ENCODE peak calls at places on chromosomes 11 and 22, in nine cellular contexts. W is endothelial cell of umbilical vein; T is body of pancreas; Q is esophagus squamous epithelium; U is fibroblast of pulmonary artery; R is fibroblast of mammary gland; V is foreskin fibroblast; H is CD8-positive, alpha-beta T cell; J is astrocyte of the spinal cord. L is an unnamed sample.

GRCh38 chr22:36136475-36136874 is 24.1 kb downstream of the APOL3 start:
- DNase-seq in W (no peak), T (no peak), Q (no peak), U (no peak), R (peak; percentile 79), V (peak; percentile 72), H (no peak), J (peak; percentile 25), L (no peak)

GRCh38 chr11:103806130-103806900 is 230.1 kb upstream of the DDI1 start:
- DNase-seq in W (peak; percentile 86), T (peak; percentile 24), Q (no peak), U (peak; percentile 92), R (peak; percentile 95), V (peak; percentile 85), H (no peak), J (peak; percentile 92), L (no peak)

GRCh38 chr11:77149716-77150392 is 21.8 kb downstream of the MYO7A start:
- DNase-seq in W (no peak), T (no peak), Q (no peak), U (no peak), R (no peak), V (no peak), H (no peak), J (no peak), L (no peak)

GRCh38 chr11:117220999-117221774 is 10.7 kb downstream of the PCSK7 start:
- DNase-seq in W (no peak), T (no peak), Q (no peak), U (peak; percentile 60), R (peak; percentile 26), V (peak; percentile 41), H (no peak), J (no peak), L (no peak)

GRCh38 chr11:12951376-12951775 is 57.7 kb upstream of the RASSF10 start:
- DNase-seq in W (no peak), T (no peak), Q (no peak), U (no peak), R (no peak), V (no peak), H (no peak), J (no peak), L (no peak)

GRCh38 chr11:101428918-101429317 is 154.9 kb downstream of the TRPC6 start:
- DNase-seq in W (no peak), T (no peak), Q (no peak), U (peak; percentile 39), R (peak; percentile 38), V (peak; percentile 48), H (no peak), J (no peak), L (no peak)

GRCh38 chr22:29205598-29206371 is at the start of gene EMID1:
- DNase-seq in W (peak; percentile 10), T (peak; percentile 75), Q (no peak), U (peak; percentile 16), R (peak; percentile 4), V (peak; percentile 50), H (no peak), J (no peak), L (no peak)

GRCh38 chr11:68043349-68044144 is 4.7 kb downstream of the TCIRG1 start:
- DNase-seq in W (no peak), T (peak; percentile 82), Q (no peak), U (peak; percentile 55), R (peak; percentile 88), V (peak; percentile 96), H (no peak), J (peak; percentile 63), L (no peak)

GRCh38 chr11:3803726-3804510 is 4.4 kb upstream of the PGAP2 start:
- DNase-seq in W (no peak), T (no peak), Q (no peak), U (no peak), R (peak; percentile 76), V (peak; percentile 82), H (no peak), J (no peak), L (no peak)

GRCh38 chr22:50444663-50445062 is 30.2 kb downstream of the SBF1 start:
- DNase-seq in W (peak; percentile 62), T (peak; percentile 59), Q (no peak), U (peak; percentile 67), R (peak; percentile 89), V (peak; percentile 93), H (no peak), J (peak; percentile 75), L (no peak)

GRCh38 chr11:109851780-109852390 is 241.3 kb upstream of the ZC3H12C start:
- DNase-seq in W (no peak), T (no peak), Q (no peak), U (peak; percentile 16), R (peak; percentile 36), V (no peak), H (no peak), J (peak; percentile 31), L (no peak)

GRCh38 chr11:2655834-2656622 is 43.8 kb downstream of the KCNQ1OT1 start:
- DNase-seq in W (no peak), T (peak; percentile 34), Q (no peak), U (no peak), R (peak; percentile 42), V (no peak), H (no peak), J (peak; percentile 38), L (no peak)

GRCh38 chr11:100639140-100639539 is 47.9 kb upstream of the ARHGAP42 start:
- DNase-seq in W (peak; percentile 71), T (peak; percentile 10), Q (no peak), U (peak; percentile 26), R (peak; percentile 29), V (peak; percentile 30), H (no peak), J (peak; percentile 69), L (no peak)

GRCh38 chr22:21698430-21699329 is 32.9 kb downstream of the PPIL2 start:
- DNase-seq in W (no peak), T (no peak), Q (no peak), U (peak; percentile 24), R (peak; percentile 7), V (peak; percentile 69), H (no peak), J (peak; percentile 33), L (no peak)

GRCh38 chr11:3087821-3088800 is 30.9 kb upstream of the CARS1 start:
- DNase-seq in W (no peak), T (no peak), Q (no peak), U (no peak), R (peak; percentile 32), V (peak; percentile 69), H (no peak), J (no peak), L (no peak)

GRCh38 chr11:1126491-1126926 is 31.2 kb upstream of the MUC5AC start:
- DNase-seq in W (no peak), T (no peak), Q (no peak), U (no peak), R (no peak), V (no peak), H (no peak), J (no peak), L (no peak)
- H3K4me3 ChIP-seq in W (no peak overlapping the region), T (no peak overlapping the region), Q (no peak overlapping the region), U (no peak overlapping the region), R (no peak overlapping the region), V (no peak overlapping the region), H (no peak overlapping the region), J (no peak overlapping the region), L (no peak overlapping the region)

GRCh38 chr22:19764636-19765476 is 4.3 kb downstream of the TBX1 start:
- DNase-seq in W (no peak), T (no peak), Q (no peak), U (no peak), R (no peak), V (no peak), H (no peak), J (no peak), L (no peak)
- H3K4me3 ChIP-seq in W (no peak overlapping the region), T (no peak overlapping the region), Q (no peak overlapping the region), U (no peak overlapping the region), R (no peak overlapping the region), V (no peak overlapping the region), H (no peak overlapping the region), J (no peak overlapping the region), L (no peak overlapping the region)

DNA sequence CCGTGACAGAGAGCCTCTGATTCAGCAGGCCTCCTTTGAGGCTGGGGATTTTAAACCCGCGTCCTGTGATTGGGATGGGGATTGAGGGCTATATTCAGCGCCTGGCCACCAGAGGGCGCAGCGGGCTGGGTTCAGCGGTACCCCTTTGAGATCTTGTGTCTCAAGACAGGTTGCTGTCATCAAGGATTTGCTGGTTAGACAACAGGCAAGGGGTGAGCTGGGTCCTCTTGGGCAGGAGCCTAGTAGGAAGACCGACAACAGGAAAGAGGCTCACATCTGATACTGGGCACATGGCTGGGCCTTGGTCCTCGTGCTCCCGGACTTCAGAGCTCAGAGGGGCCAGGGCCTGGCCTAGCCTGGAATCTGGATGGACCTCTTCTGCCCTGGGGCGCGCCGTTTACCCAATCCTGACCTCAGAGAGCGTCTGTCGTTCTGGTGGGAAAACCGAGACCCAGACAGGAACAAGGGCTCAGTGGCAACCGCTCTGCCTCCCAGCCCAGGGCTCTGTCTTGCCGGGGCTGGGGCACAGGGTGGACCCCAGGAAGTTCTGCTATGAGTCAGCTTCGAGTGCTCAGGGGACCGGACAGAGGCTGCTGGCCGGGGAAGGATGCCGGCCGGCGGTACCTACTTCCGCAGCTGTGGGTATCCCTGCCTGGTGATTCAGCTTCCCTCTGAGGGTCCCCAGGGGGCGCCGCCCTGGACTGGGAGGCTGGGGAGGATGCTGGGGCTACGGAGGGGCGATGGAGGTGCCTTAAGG is 926 bp upstream of the SLC35E4 start:
- DNase-seq in W (peak; percentile 91), T (peak; percentile 80), Q (peak; percentile 24), U (peak; percentile 89), R (peak; percentile 93), V (peak; percentile 93), H (peak; percentile 92), J (peak; percentile 86), L (peak; percentile 77)
- H3K4me3 ChIP-seq in W (peak overlapping the region; percentile 51), T (no peak overlapping the region), Q (peak overlapping the region; percentile 43), U (peak overlapping the region; percentile 47), R (peak overlapping the region; percentile 49), V (peak overlapping the region; percentile 47), H (peak overlapping the region; percentile 87), J (peak overlapping the region; percentile 41), L (peak overlapping the region; percentile 51)

GRCh38 chr11:40291304-40292100 is 1168.0 kb downstream of the LRRC4C start:
- DNase-seq in W (no peak), T (no peak), Q (no peak), U (no peak), R (no peak), V (no peak), H (no peak), J (no peak), L (no peak)

GRCh38 chr11:40292636-40293585 is 1166.5 kb downstream of the LRRC4C start:
- DNase-seq in W (no peak), T (no peak), Q (no peak), U (peak; percentile 13), R (no peak), V (peak; percentile 12), H (no peak), J (no peak), L (no peak)

GRCh38 chr11:40293655-40294342 is 1165.7 kb downstream of the LRRC4C start:
- DNase-seq in W (peak; percentile 87), T (peak; percentile 64), Q (no peak), U (peak; percentile 92), R (peak; percentile 86), V (peak; percentile 86), H (no peak), J (peak; percentile 93), L (peak; percentile 18)

GRCh38 chr11:40295466-40295865 is 1164.0 kb downstream of the LRRC4C start:
- DNase-seq in W (no peak), T (no peak), Q (no peak), U (no peak), R (no peak), V (no peak), H (no peak), J (no peak), L (no peak)

DNA sequence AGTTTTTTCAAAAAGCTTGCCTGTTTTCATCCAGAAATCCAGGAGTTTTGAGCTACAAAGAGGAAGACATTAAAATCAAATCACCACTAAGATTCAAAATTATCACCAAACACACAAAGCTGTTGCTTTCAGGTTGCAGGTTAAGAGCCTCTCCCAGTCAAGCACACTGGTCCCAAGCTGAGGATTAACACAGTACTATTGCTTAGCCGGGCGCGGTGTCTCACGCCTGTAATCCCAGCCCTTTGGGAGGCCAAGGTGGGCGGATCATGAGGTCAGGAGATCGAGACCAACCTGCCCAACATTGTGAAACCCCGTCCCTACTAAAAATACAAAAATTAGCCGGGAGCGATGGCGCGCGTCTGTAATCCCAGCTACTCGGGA is 1165.1 kb downstream of the LRRC4C start:
- DNase-seq in W (no peak), T (no peak), Q (no peak), U (no peak), R (no peak), V (no peak), H (no peak), J (no peak), L (no peak)
- H3K4me3 ChIP-seq in W (no peak overlapping the region), T (no peak overlapping the region), Q (no peak overlapping the region), U (no peak overlapping the region), R (no peak overlapping the region), V (no peak overlapping the region), H (no peak overlapping the region), J (no peak overlapping the region), L (no peak overlapping the region)